ENCODE peak calls at places on chromosomes 12 and 14, in five cellular contexts. I is right atrium auricular region, E is lower leg skin, X is body of pancreas, C is heart left ventricle. O is an unnamed sample.

GRCh38 chr12:114684098-114684869 is at the start of gene TBX3:
- DNase-seq in I (peak), C (peak), X (peak), E (peak), O (peak)

GRCh38 chr14:21534576-21534975 is 8.4 kb upstream of the SALL2 start:
- DNase-seq in I (no peak), X (no peak), E (no peak), C (no peak), O (no peak)

GRCh38 chr12:54298904-54299303 is 1.9 kb downstream of the NFE2 start:
- DNase-seq in C (no peak), I (no peak), E (peak), X (no peak), O (no peak)

GRCh38 chr12:106359620-106360399 is 2.3 kb downstream of the POLR3B start:
- DNase-seq in X (no peak), E (no peak), I (no peak), C (no peak), O (no peak)

GRCh38 chr14:98244162-98244948 is 1027.6 kb downstream of the BCL11B start:
- DNase-seq in I (no peak), C (no peak), X (no peak), E (no peak), O (no peak)

GRCh38 chr12:82765971-82766705 is 79.4 kb downstream of the TMTC2 start:
- DNase-seq in E (no peak), C (no peak), I (no peak), X (no peak), O (no peak)

GRCh38 chr12:4809013-4809448 is 88.8 kb downstream of the GALNT8 start:
- DNase-seq in I (no peak), X (peak), C (no peak), E (peak), O (no peak)

GRCh38 chr12:114221976-114222630 is 183.8 kb downstream of the TBX5 start:
- DNase-seq in E (no peak), I (no peak), C (no peak), X (no peak), O (no peak)

GRCh38 chr14:64720190-64720589 is 16.0 kb downstream of the PLEKHG3 start:
- DNase-seq in C (peak), E (peak), X (peak), I (no peak), O (no peak)

GRCh38 chr14:52862652-52863338 is 71.4 kb upstream of the GNPNAT1 start:
- DNase-seq in C (no peak), I (no peak), E (no peak), X (no peak), O (no peak)

GRCh38 chr12:1350055-1350933 is 244.1 kb downstream of the FBXL14 start:
- DNase-seq in I (no peak), C (no peak), E (no peak), X (no peak), O (no peak)

GRCh38 chr14:89673499-89674225 is 256.6 kb upstream of the FOXN3 start:
- DNase-seq in C (no peak), I (no peak), E (no peak), X (no peak), O (no peak)

GRCh38 chr14:60845523-60845922 is 111.0 kb downstream of the MNAT1 start:
- DNase-seq in C (no peak), X (no peak), I (no peak), E (no peak), O (no peak)

GRCh38 chr14:54568821-54569591 is 2.1 kb downstream of the SAMD4A start:
- DNase-seq in E (peak), C (peak), I (peak), X (no peak), O (peak)

GRCh38 chr14:94158239-94158888 is 15.8 kb upstream of the PPP4R4 start:
- DNase-seq in E (no peak), I (no peak), X (no peak), C (no peak), O (no peak)

GRCh38 chr12:68532204-68532886 is 78.4 kb upstream of the RAP1B start:
- DNase-seq in I (no peak), C (no peak), X (no peak), E (no peak), O (no peak)

GRCh38 chr12:99261256-99261655 is 386.3 kb upstream of the GARIN6 start:
- DNase-seq in I (no peak), X (no peak), C (no peak), E (no peak), O (no peak)
- TF ChIP-seq CTCF in I (no peak), X (no peak), C (no peak), E (no peak), O (no peak)

GRCh38 chr12:89492883-89493282 is 31.7 kb downstream of the GALNT4 start:
- DNase-seq in I (no peak), C (no peak), X (no peak), E (no peak), O (no peak)
- TF ChIP-seq CTCF in I (no peak), C (no peak), X (no peak), E (no peak), O (no peak)

DNA sequence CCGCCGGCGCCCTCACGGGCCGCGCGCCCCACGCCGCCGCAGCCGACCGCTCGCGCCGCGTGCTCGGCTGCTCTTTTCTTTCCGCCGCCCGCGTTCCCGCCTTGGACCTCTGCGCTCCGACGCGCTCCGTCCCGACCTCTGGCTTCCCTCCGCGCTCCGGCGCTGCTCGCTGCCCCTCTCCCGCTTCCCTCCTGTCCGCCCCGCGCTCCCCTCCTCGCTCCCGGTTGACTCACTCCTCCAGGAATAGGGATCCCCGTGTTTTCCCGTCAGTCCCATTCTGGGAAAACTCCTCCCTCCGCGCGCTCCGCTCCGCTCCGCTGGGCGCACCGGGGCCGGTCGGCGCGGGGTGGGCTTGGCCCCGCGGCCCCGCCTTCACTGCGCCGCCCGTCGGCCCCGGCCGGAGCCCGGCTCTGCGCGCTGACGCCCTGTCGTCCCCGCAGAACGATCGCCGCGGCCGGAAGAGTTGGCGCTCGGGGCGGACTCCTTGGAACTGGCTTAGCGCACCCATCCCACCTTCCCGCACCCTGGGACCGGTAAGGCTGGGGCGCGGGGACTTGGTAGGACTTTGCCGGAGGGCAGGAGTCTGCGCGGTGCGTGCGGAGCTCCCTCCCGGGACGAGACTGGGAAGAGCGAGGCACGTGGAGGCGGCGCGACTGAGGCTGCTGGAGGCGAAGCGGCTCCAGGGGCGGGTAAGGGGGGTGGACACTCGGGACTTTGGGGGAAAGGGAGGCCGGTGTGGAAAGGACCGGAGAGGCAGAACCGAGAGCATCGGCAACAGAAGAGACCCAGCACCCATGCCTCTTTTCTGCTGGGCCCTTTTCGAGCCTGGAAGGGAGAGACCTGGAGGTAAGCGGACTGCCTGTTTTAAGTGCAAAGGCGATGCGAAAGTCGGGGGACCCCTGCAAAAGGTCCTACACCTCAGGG is 573 bp downstream of the TEAD4 start:
- DNase-seq in X (peak), C (peak), E (peak), I (no peak), O (peak)
- TF ChIP-seq CTCF in X (no peak), C (peak), E (no peak), I (no peak), O (no peak)

DNA sequence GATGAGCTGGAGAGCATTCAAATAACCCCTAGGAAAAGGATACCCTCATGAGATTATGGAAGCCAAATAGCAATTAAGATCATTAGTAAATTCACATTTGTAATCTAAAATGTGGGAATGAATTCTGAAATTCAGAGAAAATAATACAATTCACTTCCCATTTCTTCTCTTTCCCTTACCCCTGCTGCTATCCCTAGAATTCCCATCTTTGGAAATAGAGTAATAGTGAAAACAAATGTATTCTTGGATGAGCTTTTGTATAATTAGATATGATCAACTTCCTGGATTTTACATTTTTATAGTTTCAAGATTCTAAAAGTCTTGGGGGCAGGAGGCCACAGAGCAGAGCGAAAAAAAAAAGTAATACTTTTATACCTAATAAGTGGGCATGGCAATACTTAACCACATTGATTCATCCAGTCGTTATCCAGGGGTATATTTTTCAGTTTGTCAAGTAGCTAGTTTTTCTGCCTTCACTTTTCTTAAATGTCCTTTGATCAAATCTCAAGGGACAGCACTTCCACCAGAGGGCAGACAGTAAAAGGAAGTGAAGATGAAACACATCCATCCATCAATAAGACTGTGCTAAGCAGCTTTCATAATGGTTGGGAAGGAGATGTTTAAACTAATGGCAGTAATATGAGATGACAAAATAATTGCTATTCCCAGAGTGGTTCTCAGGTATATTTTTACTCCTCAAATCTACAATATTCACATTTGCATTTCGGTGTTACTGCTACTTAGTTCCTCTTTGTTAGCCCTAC is 401.3 kb downstream of the DIO2 start:
- DNase-seq in X (no peak), I (no peak), E (no peak), C (no peak), O (no peak)
- TF ChIP-seq CTCF in X (peak), I (no peak), E (no peak), C (no peak), O (no peak)

DNA sequence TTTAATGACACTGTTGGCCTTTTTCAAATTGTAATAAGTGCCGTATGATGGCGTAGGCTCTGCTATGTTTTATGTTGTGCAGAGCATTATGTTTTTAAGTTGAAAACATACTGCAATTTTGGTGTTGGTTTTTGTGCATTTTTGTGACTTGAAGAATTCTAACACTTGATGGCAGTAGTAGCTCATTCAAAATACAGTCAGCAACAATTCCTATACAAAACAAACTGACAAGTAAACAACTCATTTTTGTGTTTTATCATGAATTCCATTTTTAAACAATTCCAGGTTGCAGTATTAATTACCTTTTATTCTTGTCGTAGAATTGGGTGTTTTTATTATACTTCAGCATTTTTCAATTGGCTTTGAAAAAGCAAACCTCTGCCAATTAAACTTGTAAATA is 4.0 kb upstream of the CCER1 start:
- DNase-seq in E (no peak), X (no peak), C (no peak), I (no peak), O (no peak)
- TF ChIP-seq CTCF in E (no peak), X (peak), C (no peak), I (no peak), O (no peak)

GRCh38 chr14:57293851-57294837 is 25.4 kb downstream of the AP5M1 start:
- DNase-seq in I (no peak), X (no peak), E (no peak), C (no peak), O (no peak)
- TF ChIP-seq CTCF in I (peak), X (no peak), E (no peak), C (peak), O (no peak)

DNA sequence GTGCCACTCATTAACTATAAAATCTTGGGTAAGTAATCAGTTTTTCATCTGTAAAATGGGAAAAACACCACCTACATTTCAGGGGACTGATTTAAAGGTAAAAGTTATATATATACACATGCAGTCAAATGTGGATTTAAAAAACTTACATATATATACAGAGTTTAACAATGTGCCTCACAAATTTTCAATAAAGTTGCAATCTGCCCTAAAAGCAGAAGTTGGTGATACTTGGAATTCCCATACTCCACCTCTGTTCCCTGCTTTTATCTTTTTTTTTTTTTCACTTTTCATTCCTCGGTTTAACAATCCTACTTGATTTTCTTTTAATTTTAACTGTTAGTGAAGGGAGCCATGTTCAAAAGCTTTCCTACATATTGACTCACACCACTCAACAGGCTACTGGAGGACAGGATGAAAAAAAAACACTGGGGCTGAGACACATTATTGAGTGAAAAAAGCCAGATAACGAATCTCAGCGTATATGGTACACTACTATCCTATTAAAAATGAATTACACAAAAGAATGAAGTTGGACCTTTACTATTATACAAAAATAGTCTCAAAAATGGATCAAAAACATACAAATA is 24.4 kb downstream of the SPPL3 start:
- DNase-seq in C (no peak), X (no peak), E (no peak), I (no peak), O (no peak)
- TF ChIP-seq CTCF in C (no peak), X (no peak), E (no peak), I (no peak), O (no peak)

DNA sequence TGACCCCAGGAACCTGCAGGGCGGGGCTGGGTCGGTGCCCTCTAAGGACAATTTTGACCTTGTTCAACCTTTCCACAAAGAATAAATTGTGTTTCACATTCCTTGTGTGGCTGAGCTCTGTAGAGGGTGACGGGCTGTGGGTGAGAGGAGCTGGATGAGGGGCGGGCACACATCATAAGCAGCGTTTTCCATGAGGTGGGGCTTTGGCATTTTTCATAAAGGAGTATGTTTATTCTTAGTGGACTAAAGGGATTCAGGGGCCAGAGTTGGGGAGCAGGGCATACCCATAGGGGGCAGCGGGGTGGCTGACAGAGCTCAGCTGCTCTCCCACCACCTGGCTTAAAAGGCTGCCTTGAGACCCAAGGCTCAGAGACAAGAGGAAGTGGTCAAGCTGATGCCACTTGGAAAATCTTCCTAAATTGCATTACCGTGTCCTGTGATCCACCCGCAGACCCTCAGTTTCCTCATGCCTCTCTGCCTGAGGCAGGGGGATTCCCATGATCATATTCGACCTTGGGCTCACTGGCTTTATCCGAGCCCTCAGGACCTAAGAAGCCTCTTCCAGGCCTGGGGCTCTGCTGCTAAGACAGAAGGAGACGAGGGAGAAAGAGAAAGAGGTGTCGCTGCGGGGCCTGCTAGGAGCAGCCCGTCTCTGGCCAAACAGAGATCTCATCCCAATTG is 11.4 kb downstream of the MMP14 start:
- DNase-seq in C (peak), E (peak), I (no peak), X (no peak), O (no peak)
- TF ChIP-seq CTCF in C (no peak), E (no peak), I (no peak), X (no peak), O (no peak)

DNA sequence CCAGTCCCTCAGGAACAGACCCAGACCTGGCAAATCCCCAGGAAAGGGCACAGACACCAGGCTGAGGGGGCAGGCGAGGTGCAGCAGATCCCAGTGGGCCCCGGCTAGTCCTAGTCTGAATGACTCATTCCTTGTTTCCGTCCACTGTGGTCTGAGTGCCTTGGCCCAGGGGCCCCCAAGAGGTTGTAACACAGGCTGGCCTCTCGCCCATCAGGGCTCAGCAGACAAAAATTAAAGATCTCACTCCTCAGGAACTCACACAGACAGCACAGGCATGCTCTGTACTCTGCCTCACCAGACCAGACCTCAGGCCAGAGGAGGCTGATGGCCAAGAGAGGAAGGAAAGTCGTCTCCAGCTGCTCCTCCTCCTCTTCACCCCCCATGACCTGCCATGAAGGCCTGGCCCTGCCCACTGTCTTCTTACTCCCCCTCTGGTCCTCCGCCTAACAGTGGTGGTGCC is 7.7 kb upstream of the LTBP2 start:
- DNase-seq in C (peak), X (peak), E (no peak), I (peak), O (peak)
- TF ChIP-seq CTCF in C (no peak), X (no peak), E (no peak), I (no peak), O (no peak)

DNA sequence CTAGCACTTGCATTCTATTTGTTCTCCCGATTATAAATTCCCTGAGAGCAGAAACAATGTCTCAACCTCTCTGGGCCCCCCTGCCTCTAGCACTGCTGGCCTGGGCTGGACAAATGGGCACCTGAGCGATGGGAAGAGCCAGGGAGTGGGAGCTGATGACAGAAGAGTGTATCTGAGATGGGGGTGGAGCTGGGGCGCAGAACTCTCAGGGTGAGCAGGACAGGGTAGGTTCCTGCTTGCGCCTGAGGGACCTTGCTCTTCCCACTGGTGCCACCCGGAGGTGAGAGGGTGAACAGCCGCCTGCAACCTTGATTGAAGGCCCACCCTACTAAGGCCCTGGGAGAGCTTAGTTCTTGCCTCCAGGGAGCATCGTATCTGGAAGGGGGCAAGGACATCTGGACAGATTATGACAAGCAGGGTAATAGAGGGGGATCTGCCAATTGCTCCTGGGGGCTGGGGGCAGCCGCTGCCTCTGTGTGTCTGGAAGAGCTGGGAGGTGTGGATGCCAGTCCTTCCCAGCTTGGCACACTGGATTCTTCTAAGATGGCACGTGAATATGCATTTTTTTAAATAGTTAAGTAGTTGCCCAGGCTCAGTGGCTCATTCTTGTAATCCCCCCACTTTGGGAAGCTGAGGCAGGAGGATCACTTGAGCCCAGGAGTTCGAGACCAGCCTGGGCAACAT is 43.0 kb upstream of the TSPAN9 start:
- DNase-seq in X (peak), C (peak), E (no peak), I (peak), O (no peak)
- TF ChIP-seq CTCF in X (peak), C (peak), E (no peak), I (peak), O (peak)